ENCODE peak calls at places on chromosomes 3 and 15, in five cellular contexts. One of them, this sample, is unnamed.
A peak's percentile ranks its signal among the peaks of the same experiment; 100 is the strongest.

GRCh38 chr3:79115458-79115857 is 652.3 kb downstream of the ROBO1 start:
- ATAC-seq in upper lobe of left lung: no peak
- ATAC-seq in GM12878: no peak
- ATAC-seq in K562: no peak
- ATAC-seq in HepG2: no peak
- ATAC-seq in this sample: no peak

GRCh38 chr15:40420071-40420713 is 14.6 kb downstream of the IVD start:
- ATAC-seq in upper lobe of left lung: no peak
- ATAC-seq in GM12878: no peak
- ATAC-seq in K562: no peak
- ATAC-seq in HepG2: no peak
- ATAC-seq in this sample: no peak

GRCh38 chr15:92288755-92289154 is 104.9 kb upstream of the ST8SIA2 start:
- ATAC-seq in upper lobe of left lung: no peak
- ATAC-seq in GM12878: peak; percentile 67
- ATAC-seq in K562: no peak
- ATAC-seq in HepG2: no peak
- ATAC-seq in this sample: no peak

GRCh38 chr3:45560270-45561020 is 34.1 kb upstream of the LIMD1 start:
- ATAC-seq in upper lobe of left lung: peak; percentile 65
- ATAC-seq in GM12878: no peak
- ATAC-seq in K562: no peak
- ATAC-seq in HepG2: no peak
- ATAC-seq in this sample: peak; percentile 89

GRCh38 chr3:4950948-4951347 is 28.3 kb upstream of the BHLHE40 start:
- ATAC-seq in upper lobe of left lung: no peak
- ATAC-seq in GM12878: no peak
- ATAC-seq in K562: no peak
- ATAC-seq in HepG2: peak; percentile 56
- ATAC-seq in this sample: no peak

GRCh38 chr3:24986635-24987034 is 441.4 kb upstream of the RARB start:
- ATAC-seq in upper lobe of left lung: no peak
- ATAC-seq in GM12878: no peak
- ATAC-seq in K562: no peak
- ATAC-seq in HepG2: no peak
- ATAC-seq in this sample: no peak

GRCh38 chr15:57924536-57924935 is 141.0 kb downstream of the ALDH1A2 start:
- ATAC-seq in upper lobe of left lung: no peak
- ATAC-seq in GM12878: no peak
- ATAC-seq in K562: no peak
- ATAC-seq in HepG2: no peak
- ATAC-seq in this sample: no peak

GRCh38 chr3:157423337-157423736 is 13.3 kb upstream of the PTX3 start:
- ATAC-seq in upper lobe of left lung: no peak
- ATAC-seq in GM12878: no peak
- ATAC-seq in K562: no peak
- ATAC-seq in HepG2: no peak
- ATAC-seq in this sample: no peak

GRCh38 chr15:52789601-52790165 is 453 bp downstream of the ONECUT1 start:
- ATAC-seq in upper lobe of left lung: no peak
- ATAC-seq in GM12878: peak; percentile 47
- ATAC-seq in K562: no peak
- ATAC-seq in HepG2: peak; percentile 25
- ATAC-seq in this sample: no peak

GRCh38 chr3:69941439-69942176 is 57.9 kb upstream of the SAMMSON start:
- ATAC-seq in upper lobe of left lung: no peak
- ATAC-seq in GM12878: no peak
- ATAC-seq in K562: no peak
- ATAC-seq in HepG2: no peak
- ATAC-seq in this sample: no peak

GRCh38 chr3:83003917-83004316 is 1242.5 kb upstream of the GBE1 start:
- ATAC-seq in upper lobe of left lung: no peak
- ATAC-seq in GM12878: no peak
- ATAC-seq in K562: no peak
- ATAC-seq in HepG2: no peak
- ATAC-seq in this sample: no peak

GRCh38 chr3:98612587-98612986 is 19.2 kb upstream of the CPOX start:
- ATAC-seq in upper lobe of left lung: no peak
- ATAC-seq in GM12878: peak; percentile 83
- ATAC-seq in K562: peak; percentile 70
- ATAC-seq in HepG2: peak; percentile 96
- ATAC-seq in this sample: no peak

GRCh38 chr3:56860351-56860750 is 58.6 kb upstream of the ARHGEF3 start:
- ATAC-seq in upper lobe of left lung: no peak
- ATAC-seq in GM12878: no peak
- ATAC-seq in K562: no peak
- ATAC-seq in HepG2: no peak
- ATAC-seq in this sample: no peak

GRCh38 chr3:65793495-65794200 is 245.1 kb downstream of the MAGI1 start:
- ATAC-seq in upper lobe of left lung: no peak
- ATAC-seq in GM12878: no peak
- ATAC-seq in K562: no peak
- ATAC-seq in HepG2: no peak
- ATAC-seq in this sample: no peak

GRCh38 chr3:141619450-141619849 is 118.6 kb upstream of the RNF7 start:
- ATAC-seq in upper lobe of left lung: no peak
- ATAC-seq in GM12878: no peak
- ATAC-seq in K562: no peak
- ATAC-seq in HepG2: no peak
- ATAC-seq in this sample: no peak

GRCh38 chr3:156492801-156493261 is 62.1 kb downstream of the SSR3 start:
- ATAC-seq in upper lobe of left lung: no peak
- ATAC-seq in GM12878: no peak
- ATAC-seq in K562: no peak
- ATAC-seq in HepG2: no peak
- ATAC-seq in this sample: peak; percentile 6

GRCh38 chr3:5133689-5134088 is 11.6 kb downstream of the ARL8B start:
- ATAC-seq in upper lobe of left lung: no peak
- ATAC-seq in GM12878: no peak
- ATAC-seq in K562: no peak
- ATAC-seq in HepG2: no peak
- ATAC-seq in this sample: no peak

GRCh38 chr15:69037977-69038376 is 23.5 kb downstream of the NOX5 start:
- ATAC-seq in upper lobe of left lung: no peak
- ATAC-seq in GM12878: no peak
- ATAC-seq in K562: no peak
- ATAC-seq in HepG2: no peak
- ATAC-seq in this sample: no peak

GRCh38 chr3:104437891-104438290 is 928.8 kb upstream of the ALCAM start:
- ATAC-seq in upper lobe of left lung: no peak
- ATAC-seq in GM12878: no peak
- ATAC-seq in K562: no peak
- ATAC-seq in HepG2: no peak
- ATAC-seq in this sample: no peak

GRCh38 chr15:83123529-83123928 is 16.1 kb downstream of the TM6SF1 start:
- ATAC-seq in upper lobe of left lung: no peak
- ATAC-seq in GM12878: no peak
- ATAC-seq in K562: no peak
- ATAC-seq in HepG2: no peak
- ATAC-seq in this sample: no peak

GRCh38 chr3:11244131-11244677 is 28.0 kb upstream of the ATG7 start:
- ATAC-seq in upper lobe of left lung: no peak
- ATAC-seq in GM12878: no peak
- ATAC-seq in K562: peak; percentile 70
- ATAC-seq in HepG2: no peak
- ATAC-seq in this sample: no peak

GRCh38 chr3:67291287-67292252 is 293.5 kb downstream of the KBTBD8 start:
- ATAC-seq in upper lobe of left lung: no peak
- ATAC-seq in GM12878: peak; percentile 47
- ATAC-seq in K562: no peak
- ATAC-seq in HepG2: peak; percentile 32
- ATAC-seq in this sample: no peak

GRCh38 chr3:190826018-190826417 is 36.5 kb downstream of the GMNC start:
- ATAC-seq in upper lobe of left lung: no peak
- ATAC-seq in GM12878: no peak
- ATAC-seq in K562: no peak
- ATAC-seq in HepG2: no peak
- ATAC-seq in this sample: no peak

GRCh38 chr3:86990171-86990733 is 697 bp downstream of the VGLL3 start:
- ATAC-seq in upper lobe of left lung: no peak
- ATAC-seq in GM12878: no peak
- ATAC-seq in K562: no peak
- ATAC-seq in HepG2: peak; percentile 56
- ATAC-seq in this sample: peak; percentile 26

GRCh38 chr3:42264399-42265058 is 1.5 kb downstream of the CCK start:
- ATAC-seq in upper lobe of left lung: peak; percentile 67
- ATAC-seq in GM12878: no peak
- ATAC-seq in K562: peak; percentile 80
- ATAC-seq in HepG2: no peak
- ATAC-seq in this sample: peak; percentile 49

GRCh38 chr15:67307156-67307555 is 52.6 kb downstream of the IQCH start:
- ATAC-seq in upper lobe of left lung: no peak
- ATAC-seq in GM12878: peak; percentile 71
- ATAC-seq in K562: no peak
- ATAC-seq in HepG2: no peak
- ATAC-seq in this sample: no peak

GRCh38 chr3:137020315-137020714 is 62.5 kb downstream of the IL20RB start:
- ATAC-seq in upper lobe of left lung: no peak
- ATAC-seq in GM12878: no peak
- ATAC-seq in K562: no peak
- ATAC-seq in HepG2: no peak
- ATAC-seq in this sample: no peak

GRCh38 chr15:60656491-60657284 is 177.7 kb upstream of the ICE2 start:
- ATAC-seq in upper lobe of left lung: no peak
- ATAC-seq in GM12878: no peak
- ATAC-seq in K562: no peak
- ATAC-seq in HepG2: no peak
- ATAC-seq in this sample: peak; percentile 45

GRCh38 chr3:177351757-177352158 is 154.5 kb upstream of the TBL1XR1 start:
- ATAC-seq in upper lobe of left lung: no peak
- ATAC-seq in GM12878: peak; percentile 96
- ATAC-seq in K562: no peak
- ATAC-seq in HepG2: no peak
- ATAC-seq in this sample: no peak

GRCh38 chr3:11613319-11613718 is 30.4 kb downstream of the VGLL4 start:
- ATAC-seq in upper lobe of left lung: no peak
- ATAC-seq in GM12878: no peak
- ATAC-seq in K562: no peak
- ATAC-seq in HepG2: no peak
- ATAC-seq in this sample: no peak

GRCh38 chr3:156687023-156687422 is 12.6 kb downstream of the TIPARP start:
- ATAC-seq in upper lobe of left lung: no peak
- ATAC-seq in GM12878: peak; percentile 45
- ATAC-seq in K562: no peak
- ATAC-seq in HepG2: no peak
- ATAC-seq in this sample: no peak

GRCh38 chr3:40387895-40388254 is 891 bp downstream of the ENTPD3 start:
- ATAC-seq in upper lobe of left lung: no peak
- ATAC-seq in GM12878: no peak
- ATAC-seq in K562: no peak
- ATAC-seq in HepG2: no peak
- ATAC-seq in this sample: no peak

GRCh38 chr15:42046597-42046996 is 25.8 kb upstream of the PLA2G4E start:
- ATAC-seq in upper lobe of left lung: peak; percentile 56
- ATAC-seq in GM12878: no peak
- ATAC-seq in K562: no peak
- ATAC-seq in HepG2: peak; percentile 49
- ATAC-seq in this sample: no peak

DNA sequence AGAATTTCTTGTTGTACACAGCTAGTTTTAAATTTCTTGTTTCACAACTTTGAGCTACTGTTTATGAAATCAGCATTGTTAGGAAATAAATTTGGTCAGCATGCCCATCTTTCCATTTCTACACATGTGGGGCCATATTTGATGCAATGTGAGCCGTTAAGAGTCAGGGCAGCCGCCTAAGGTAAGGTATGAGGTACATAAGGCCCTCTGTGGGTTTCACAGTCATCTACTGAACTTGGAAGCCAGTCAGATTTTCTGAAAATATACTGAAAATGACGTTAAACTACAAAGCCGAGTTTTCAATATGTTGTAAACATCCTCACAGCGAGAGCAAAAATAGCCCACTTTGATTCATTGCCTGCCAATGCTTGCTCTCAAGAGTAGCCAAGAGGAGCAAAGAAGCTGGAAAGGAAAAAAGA is 94.7 kb upstream of the PDZRN3 start:
- ATAC-seq in upper lobe of left lung: no peak
- ATAC-seq in GM12878: no peak
- ATAC-seq in K562: no peak
- ATAC-seq in HepG2: no peak
- ATAC-seq in this sample: peak; percentile 72
- TF ChIP-seq POLR2AphosphoS5 in upper lobe of left lung: no peak
- TF ChIP-seq POLR2AphosphoS5 in GM12878: no peak
- TF ChIP-seq POLR2AphosphoS5 in K562: no peak
- TF ChIP-seq POLR2AphosphoS5 in HepG2: no peak
- TF ChIP-seq POLR2AphosphoS5 in this sample: peak; percentile 78

DNA sequence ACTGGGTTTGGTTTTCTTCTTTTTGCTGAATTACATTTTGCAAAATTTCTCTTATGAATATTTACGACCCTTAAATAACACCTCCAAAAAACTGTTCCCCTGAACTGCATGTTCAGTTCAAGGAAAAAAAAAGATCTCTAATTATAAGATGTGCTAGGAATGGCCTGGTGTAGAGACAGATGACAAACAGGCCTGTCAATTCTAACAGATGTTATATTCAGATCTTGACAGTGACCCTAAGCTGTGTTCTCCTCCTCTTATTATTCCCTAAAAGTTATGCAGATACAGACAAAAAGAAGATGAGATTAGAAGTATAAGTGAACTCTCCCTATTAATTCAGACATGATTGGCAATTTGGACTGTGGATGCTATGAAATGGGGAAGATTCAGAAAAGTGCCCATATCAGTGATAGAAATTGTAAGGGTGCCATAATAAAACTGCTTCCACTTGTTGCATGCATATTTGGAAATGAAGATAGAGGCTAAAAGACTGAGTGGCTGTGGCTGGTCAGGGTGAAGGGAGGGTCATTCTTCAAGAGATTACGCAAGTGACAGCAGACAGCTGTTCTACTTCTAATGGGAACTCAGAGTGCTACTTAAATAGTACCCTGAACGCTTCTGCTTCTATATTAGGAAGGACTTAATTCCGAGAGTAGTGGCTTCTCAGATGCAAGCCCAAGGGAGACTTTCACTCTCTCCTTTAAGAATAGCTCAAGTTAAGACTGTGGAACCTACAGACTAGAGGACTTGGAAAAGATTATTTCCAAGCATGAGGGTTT is 75.5 kb downstream of the ADAMTS9 start:
- ATAC-seq in upper lobe of left lung: peak; percentile 51
- ATAC-seq in GM12878: no peak
- ATAC-seq in K562: no peak
- ATAC-seq in HepG2: no peak
- ATAC-seq in this sample: peak; percentile 96
- TF ChIP-seq EP300 in upper lobe of left lung: no peak
- TF ChIP-seq EP300 in GM12878: no peak
- TF ChIP-seq EP300 in K562: no peak
- TF ChIP-seq EP300 in HepG2: no peak
- TF ChIP-seq EP300 in this sample: peak; percentile 51

GRCh38 chr15:64905119-64905831 is 6.4 kb upstream of the ANKDD1A start:
- ATAC-seq in upper lobe of left lung: peak; percentile 86
- ATAC-seq in GM12878: peak; percentile 98
- ATAC-seq in K562: peak; percentile 99
- ATAC-seq in HepG2: peak; percentile 89
- ATAC-seq in this sample: peak; percentile 80
- H3K4me3 ChIP-seq in upper lobe of left lung: peak overlapping the region; percentile 38
- H3K4me3 ChIP-seq in GM12878: peak overlapping the region; percentile 46
- H3K4me3 ChIP-seq in K562: no peak overlapping the region
- H3K4me3 ChIP-seq in HepG2: no peak overlapping the region
- H3K4me3 ChIP-seq in this sample: peak overlapping the region; percentile 4

GRCh38 chr3:135694142-135694541 is 271.4 kb upstream of the PPP2R3A start:
- ATAC-seq in upper lobe of left lung: no peak
- ATAC-seq in GM12878: no peak
- ATAC-seq in K562: no peak
- ATAC-seq in HepG2: no peak
- ATAC-seq in this sample: no peak
- TF ChIP-seq POLR2AphosphoS5 in upper lobe of left lung: no peak
- TF ChIP-seq POLR2AphosphoS5 in GM12878: no peak
- TF ChIP-seq POLR2AphosphoS5 in K562: no peak
- TF ChIP-seq POLR2AphosphoS5 in HepG2: no peak
- TF ChIP-seq POLR2AphosphoS5 in this sample: no peak

GRCh38 chr15:90437516-90437915 is 49.5 kb downstream of the IQGAP1 start:
- ATAC-seq in upper lobe of left lung: no peak
- ATAC-seq in GM12878: no peak
- ATAC-seq in K562: no peak
- ATAC-seq in HepG2: no peak
- ATAC-seq in this sample: no peak
- TF ChIP-seq EP300 in upper lobe of left lung: no peak
- TF ChIP-seq EP300 in GM12878: no peak
- TF ChIP-seq EP300 in K562: no peak
- TF ChIP-seq EP300 in HepG2: no peak
- TF ChIP-seq EP300 in this sample: no peak